ENCODE peak calls at places on chromosomes 2 and 18, in four cellular contexts. W, B, X and I are unnamed samples.

GRCh38 chr18:3671181-3671580 is 221.2 kb downstream of the TGIF1 start:
- DNase-seq in W (peak; percentile 38), B (no peak), X (no peak), I (no peak)

GRCh38 chr18:5073026-5073944 is 123.8 kb downstream of the AKAIN1 start:
- DNase-seq in W (no peak), B (no peak), X (peak; percentile 59), I (peak; percentile 17)

GRCh38 chr18:74819433-74820059 is 221.9 kb downstream of the ZNF407 start:
- DNase-seq in W (no peak), B (no peak), X (no peak), I (no peak)

GRCh38 chr18:24983566-24983965 is 368.4 kb downstream of the ZNF521 start:
- DNase-seq in W (no peak), B (no peak), X (no peak), I (no peak)

GRCh38 chr2:45004569-45005181 is 4.6 kb downstream of the SIX2 start:
- DNase-seq in W (no peak), B (no peak), X (peak; percentile 35), I (no peak)

GRCh38 chr2:238158807-238159539 is at the start of gene ERFE:
- DNase-seq in W (no peak), B (no peak), X (peak; percentile 69), I (peak; percentile 84)

GRCh38 chr2:203122317-203122998 is 107.8 kb downstream of the NBEAL1 start:
- DNase-seq in W (no peak), B (no peak), X (peak; percentile 4), I (peak; percentile 32)

GRCh38 chr2:156116113-156116512 is 216.4 kb downstream of the NR4A2 start:
- DNase-seq in W (no peak), B (no peak), X (peak; percentile 3), I (peak; percentile 25)

GRCh38 chr2:150919899-150920298 is 341.8 kb downstream of the RBM43 start:
- DNase-seq in W (no peak), B (no peak), X (peak; percentile 15), I (no peak)

GRCh38 chr2:60463249-60463648 is 90.2 kb downstream of the BCL11A start:
- DNase-seq in W (no peak), B (no peak), X (peak; percentile 32), I (peak; percentile 54)

GRCh38 chr2:227428731-227429285 is 41.1 kb upstream of the SCYGR1 start:
- DNase-seq in W (no peak), B (no peak), X (no peak), I (no peak)

GRCh38 chr18:44766461-44766860 is 85.8 kb downstream of the SETBP1 start:
- DNase-seq in W (no peak), B (no peak), X (no peak), I (no peak)